ENCODE peak calls at places on chromosomes 3 and 15, in four cellular contexts. R is lower leg skin, G is NCI-H1436, Q is T-helper 9 cell. Y is an unnamed sample.

GRCh38 chr3:135965506-135966348 is at the start of gene PPP2R3A:
- DNase-seq in R (peak; percentile 96), G (peak; percentile 88), Q (peak; percentile 49), Y (peak; percentile 84)

GRCh38 chr3:53170325-53171108 is 9.5 kb downstream of the PRKCD start:
- DNase-seq in R (no peak), G (no peak), Q (no peak), Y (no peak)

GRCh38 chr3:114466251-114466650 is 172.4 kb downstream of the TIGIT start:
- DNase-seq in R (no peak), G (no peak), Q (no peak), Y (no peak)

GRCh38 chr3:138476526-138476925 is 42.1 kb downstream of the ESYT3 start:
- DNase-seq in R (no peak), G (no peak), Q (no peak), Y (no peak)

GRCh38 chr15:40815042-40815678 is 7.9 kb upstream of the DNAJC17 start:
- DNase-seq in R (no peak), G (no peak), Q (no peak), Y (no peak)

GRCh38 chr15:53251998-53252397 is 461.9 kb upstream of the ONECUT1 start:
- DNase-seq in R (no peak), G (no peak), Q (no peak), Y (peak; percentile 14)

GRCh38 chr3:27688053-27688452 is 34.1 kb downstream of the EOMES start:
- DNase-seq in R (no peak), G (no peak), Q (no peak), Y (no peak)

GRCh38 chr3:164080208-164080607 is 998.1 kb downstream of the SI start:
- DNase-seq in R (no peak), G (no peak), Q (no peak), Y (no peak)

GRCh38 chr15:59174846-59175831 is 31.5 kb upstream of the LDHAL6B start:
- DNase-seq in R (peak; percentile 89), G (peak; percentile 51), Q (no peak), Y (peak; percentile 59)

GRCh38 chr15:83462026-83462425 is 14.9 kb downstream of the SH3GL3 start:
- DNase-seq in R (no peak), G (no peak), Q (no peak), Y (no peak)

GRCh38 chr3:69309810-69310209 is 76.1 kb downstream of the FRMD4B start:
- DNase-seq in R (no peak), G (no peak), Q (no peak), Y (no peak)

GRCh38 chr15:79978694-79979519 is 7.9 kb upstream of the BCL2A1 start:
- DNase-seq in R (no peak), G (no peak), Q (no peak), Y (no peak)

GRCh38 chr3:169758353-169758994 is 6.4 kb downstream of the TERC start:
- DNase-seq in R (no peak), G (no peak), Q (no peak), Y (no peak)

GRCh38 chr3:23650371-23651140 is 155.2 kb upstream of the UBE2E1 start:
- DNase-seq in R (no peak), G (no peak), Q (no peak), Y (no peak)

GRCh38 chr15:101528917-101529299 is 39.4 kb upstream of the PCSK6 start:
- DNase-seq in R (peak; percentile 77), G (no peak), Q (no peak), Y (no peak)

Y was measured in NCI-H1105.